ENCODE peak calls at places on chromosomes 6 and 20, in nine cellular contexts. One of them, this sample, is unnamed.

GRCh38 chr6:17957488-17957887 is 29.9 kb downstream of the KIF13A start:
- DNase-seq in CD4-positive, alpha-beta T cell: no peak
- DNase-seq in activated T-helper 1 cell treated with Interleukin-2 at 50 U/mL for 16 hours: no peak
- DNase-seq in M059J: peak
- DNase-seq in psoas muscle: no peak
- DNase-seq in cardiac septum: no peak
- DNase-seq in prostate gland: no peak
- DNase-seq in fibroblast of the aortic adventitia: no peak
- DNase-seq in stimulated activated CD4-positive, alpha-beta T cell treated with anti-CD3 and anti-CD28 coated beads, Interleukin-12 subunit alpha, Interleukin-12 subunit beta, amount 100 ng/mL, for 48 hours: no peak
- DNase-seq in this sample: no peak

GRCh38 chr20:973785-974194 is 28.3 kb downstream of the RSPO4 start:
- DNase-seq in M059J: peak
- DNase-seq in fibroblast of the aortic adventitia: peak
- DNase-seq in activated T-helper 1 cell treated with Interleukin-2 at 50 U/mL for 16 hours: no peak
- DNase-seq in psoas muscle: no peak
- DNase-seq in prostate gland: no peak
- DNase-seq in CD4-positive, alpha-beta T cell: no peak
- DNase-seq in stimulated activated CD4-positive, alpha-beta T cell treated with anti-CD3 and anti-CD28 coated beads, Interleukin-12 subunit alpha, Interleukin-12 subunit beta, amount 100 ng/mL, for 48 hours: no peak
- DNase-seq in cardiac septum: no peak
- DNase-seq in this sample: no peak

GRCh38 chr6:53333439-53334408 is 15.0 kb downstream of the ELOVL5 start:
- DNase-seq in activated T-helper 1 cell treated with Interleukin-2 at 50 U/mL for 16 hours: no peak
- DNase-seq in stimulated activated CD4-positive, alpha-beta T cell treated with anti-CD3 and anti-CD28 coated beads, Interleukin-12 subunit alpha, Interleukin-12 subunit beta, amount 100 ng/mL, for 48 hours: no peak
- DNase-seq in CD4-positive, alpha-beta T cell: no peak
- DNase-seq in fibroblast of the aortic adventitia: no peak
- DNase-seq in M059J: no peak
- DNase-seq in cardiac septum: no peak
- DNase-seq in prostate gland: no peak
- DNase-seq in psoas muscle: no peak
- DNase-seq in this sample: no peak

GRCh38 chr6:72554761-72555221 is 67.1 kb upstream of the KCNQ5 start:
- DNase-seq in prostate gland: no peak
- DNase-seq in M059J: peak
- DNase-seq in cardiac septum: no peak
- DNase-seq in fibroblast of the aortic adventitia: peak
- DNase-seq in psoas muscle: no peak
- DNase-seq in activated T-helper 1 cell treated with Interleukin-2 at 50 U/mL for 16 hours: no peak
- DNase-seq in stimulated activated CD4-positive, alpha-beta T cell treated with anti-CD3 and anti-CD28 coated beads, Interleukin-12 subunit alpha, Interleukin-12 subunit beta, amount 100 ng/mL, for 48 hours: no peak
- DNase-seq in CD4-positive, alpha-beta T cell: no peak
- DNase-seq in this sample: no peak

GRCh38 chr6:89611666-89612065 is 26.9 kb downstream of the LYRM2 start:
- DNase-seq in stimulated activated CD4-positive, alpha-beta T cell treated with anti-CD3 and anti-CD28 coated beads, Interleukin-12 subunit alpha, Interleukin-12 subunit beta, amount 100 ng/mL, for 48 hours: no peak
- DNase-seq in fibroblast of the aortic adventitia: peak
- DNase-seq in CD4-positive, alpha-beta T cell: no peak
- DNase-seq in psoas muscle: no peak
- DNase-seq in activated T-helper 1 cell treated with Interleukin-2 at 50 U/mL for 16 hours: no peak
- DNase-seq in prostate gland: no peak
- DNase-seq in cardiac septum: no peak
- DNase-seq in M059J: peak
- DNase-seq in this sample: no peak

GRCh38 chr6:109453594-109454482 is 1.7 kb downstream of the MICAL1 start:
- DNase-seq in prostate gland: no peak
- DNase-seq in activated T-helper 1 cell treated with Interleukin-2 at 50 U/mL for 16 hours: no peak
- DNase-seq in fibroblast of the aortic adventitia: no peak
- DNase-seq in CD4-positive, alpha-beta T cell: no peak
- DNase-seq in cardiac septum: no peak
- DNase-seq in psoas muscle: peak
- DNase-seq in M059J: no peak
- DNase-seq in stimulated activated CD4-positive, alpha-beta T cell treated with anti-CD3 and anti-CD28 coated beads, Interleukin-12 subunit alpha, Interleukin-12 subunit beta, amount 100 ng/mL, for 48 hours: no peak
- DNase-seq in this sample: peak

GRCh38 chr6:91031581-91031980 is 444.7 kb upstream of the MAP3K7 start:
- DNase-seq in M059J: no peak
- DNase-seq in prostate gland: no peak
- DNase-seq in stimulated activated CD4-positive, alpha-beta T cell treated with anti-CD3 and anti-CD28 coated beads, Interleukin-12 subunit alpha, Interleukin-12 subunit beta, amount 100 ng/mL, for 48 hours: no peak
- DNase-seq in psoas muscle: no peak
- DNase-seq in CD4-positive, alpha-beta T cell: no peak
- DNase-seq in fibroblast of the aortic adventitia: no peak
- DNase-seq in activated T-helper 1 cell treated with Interleukin-2 at 50 U/mL for 16 hours: no peak
- DNase-seq in cardiac septum: no peak
- DNase-seq in this sample: no peak

GRCh38 chr6:27312146-27312949 is at the start of gene POM121L2:
- DNase-seq in activated T-helper 1 cell treated with Interleukin-2 at 50 U/mL for 16 hours: peak
- DNase-seq in CD4-positive, alpha-beta T cell: peak
- DNase-seq in prostate gland: peak
- DNase-seq in stimulated activated CD4-positive, alpha-beta T cell treated with anti-CD3 and anti-CD28 coated beads, Interleukin-12 subunit alpha, Interleukin-12 subunit beta, amount 100 ng/mL, for 48 hours: peak
- DNase-seq in cardiac septum: no peak
- DNase-seq in psoas muscle: peak
- DNase-seq in fibroblast of the aortic adventitia: peak
- DNase-seq in M059J: peak
- DNase-seq in this sample: no peak

GRCh38 chr6:31556312-31556711 is 8.9 kb downstream of the NFKBIL1 start:
- DNase-seq in cardiac septum: no peak
- DNase-seq in M059J: no peak
- DNase-seq in activated T-helper 1 cell treated with Interleukin-2 at 50 U/mL for 16 hours: no peak
- DNase-seq in psoas muscle: no peak
- DNase-seq in prostate gland: no peak
- DNase-seq in stimulated activated CD4-positive, alpha-beta T cell treated with anti-CD3 and anti-CD28 coated beads, Interleukin-12 subunit alpha, Interleukin-12 subunit beta, amount 100 ng/mL, for 48 hours: no peak
- DNase-seq in fibroblast of the aortic adventitia: no peak
- DNase-seq in CD4-positive, alpha-beta T cell: no peak
- DNase-seq in this sample: no peak

GRCh38 chr6:140909156-140909555 is 1223.6 kb upstream of the GJE1 start:
- DNase-seq in cardiac septum: no peak
- DNase-seq in fibroblast of the aortic adventitia: peak
- DNase-seq in activated T-helper 1 cell treated with Interleukin-2 at 50 U/mL for 16 hours: no peak
- DNase-seq in M059J: peak
- DNase-seq in prostate gland: no peak
- DNase-seq in psoas muscle: no peak
- DNase-seq in stimulated activated CD4-positive, alpha-beta T cell treated with anti-CD3 and anti-CD28 coated beads, Interleukin-12 subunit alpha, Interleukin-12 subunit beta, amount 100 ng/mL, for 48 hours: no peak
- DNase-seq in CD4-positive, alpha-beta T cell: no peak
- DNase-seq in this sample: no peak

GRCh38 chr6:113371106-113371505 is 486.0 kb upstream of the MARCKS start:
- DNase-seq in fibroblast of the aortic adventitia: no peak
- DNase-seq in prostate gland: no peak
- DNase-seq in activated T-helper 1 cell treated with Interleukin-2 at 50 U/mL for 16 hours: no peak
- DNase-seq in M059J: no peak
- DNase-seq in psoas muscle: no peak
- DNase-seq in stimulated activated CD4-positive, alpha-beta T cell treated with anti-CD3 and anti-CD28 coated beads, Interleukin-12 subunit alpha, Interleukin-12 subunit beta, amount 100 ng/mL, for 48 hours: no peak
- DNase-seq in cardiac septum: no peak
- DNase-seq in CD4-positive, alpha-beta T cell: no peak
- DNase-seq in this sample: no peak

GRCh38 chr6:134517145-134517658 is 199.3 kb upstream of the SGK1 start:
- DNase-seq in fibroblast of the aortic adventitia: peak
- DNase-seq in M059J: peak
- DNase-seq in CD4-positive, alpha-beta T cell: no peak
- DNase-seq in psoas muscle: peak
- DNase-seq in stimulated activated CD4-positive, alpha-beta T cell treated with anti-CD3 and anti-CD28 coated beads, Interleukin-12 subunit alpha, Interleukin-12 subunit beta, amount 100 ng/mL, for 48 hours: no peak
- DNase-seq in activated T-helper 1 cell treated with Interleukin-2 at 50 U/mL for 16 hours: no peak
- DNase-seq in cardiac septum: peak
- DNase-seq in prostate gland: peak
- DNase-seq in this sample: peak

GRCh38 chr6:128352331-128352730 is 168.1 kb downstream of the PTPRK start:
- DNase-seq in fibroblast of the aortic adventitia: no peak
- DNase-seq in cardiac septum: no peak
- DNase-seq in stimulated activated CD4-positive, alpha-beta T cell treated with anti-CD3 and anti-CD28 coated beads, Interleukin-12 subunit alpha, Interleukin-12 subunit beta, amount 100 ng/mL, for 48 hours: no peak
- DNase-seq in activated T-helper 1 cell treated with Interleukin-2 at 50 U/mL for 16 hours: no peak
- DNase-seq in prostate gland: no peak
- DNase-seq in psoas muscle: no peak
- DNase-seq in M059J: no peak
- DNase-seq in CD4-positive, alpha-beta T cell: no peak
- DNase-seq in this sample: no peak

GRCh38 chr6:112636650-112637260 is 289.6 kb downstream of the RFPL4B start:
- DNase-seq in CD4-positive, alpha-beta T cell: no peak
- DNase-seq in fibroblast of the aortic adventitia: peak
- DNase-seq in prostate gland: no peak
- DNase-seq in stimulated activated CD4-positive, alpha-beta T cell treated with anti-CD3 and anti-CD28 coated beads, Interleukin-12 subunit alpha, Interleukin-12 subunit beta, amount 100 ng/mL, for 48 hours: no peak
- DNase-seq in M059J: peak
- DNase-seq in psoas muscle: no peak
- DNase-seq in activated T-helper 1 cell treated with Interleukin-2 at 50 U/mL for 16 hours: no peak
- DNase-seq in cardiac septum: no peak
- DNase-seq in this sample: no peak

GRCh38 chr6:53734473-53735299 is 60.1 kb upstream of the LRRC1 start:
- DNase-seq in M059J: peak
- DNase-seq in stimulated activated CD4-positive, alpha-beta T cell treated with anti-CD3 and anti-CD28 coated beads, Interleukin-12 subunit alpha, Interleukin-12 subunit beta, amount 100 ng/mL, for 48 hours: no peak
- DNase-seq in activated T-helper 1 cell treated with Interleukin-2 at 50 U/mL for 16 hours: no peak
- DNase-seq in psoas muscle: no peak
- DNase-seq in CD4-positive, alpha-beta T cell: no peak
- DNase-seq in cardiac septum: no peak
- DNase-seq in prostate gland: no peak
- DNase-seq in fibroblast of the aortic adventitia: peak
- DNase-seq in this sample: no peak

GRCh38 chr20:5056801-5057599 is 55.7 kb upstream of the SLC23A2 start:
- DNase-seq in psoas muscle: no peak
- DNase-seq in CD4-positive, alpha-beta T cell: peak
- DNase-seq in prostate gland: peak
- DNase-seq in cardiac septum: peak
- DNase-seq in activated T-helper 1 cell treated with Interleukin-2 at 50 U/mL for 16 hours: peak
- DNase-seq in fibroblast of the aortic adventitia: peak
- DNase-seq in stimulated activated CD4-positive, alpha-beta T cell treated with anti-CD3 and anti-CD28 coated beads, Interleukin-12 subunit alpha, Interleukin-12 subunit beta, amount 100 ng/mL, for 48 hours: peak
- DNase-seq in M059J: peak
- DNase-seq in this sample: no peak

GRCh38 chr20:40990542-40991120 is 38.0 kb upstream of the TOP1 start:
- DNase-seq in activated T-helper 1 cell treated with Interleukin-2 at 50 U/mL for 16 hours: peak
- DNase-seq in psoas muscle: peak
- DNase-seq in prostate gland: peak
- DNase-seq in CD4-positive, alpha-beta T cell: peak
- DNase-seq in cardiac septum: peak
- DNase-seq in fibroblast of the aortic adventitia: peak
- DNase-seq in M059J: peak
- DNase-seq in stimulated activated CD4-positive, alpha-beta T cell treated with anti-CD3 and anti-CD28 coated beads, Interleukin-12 subunit alpha, Interleukin-12 subunit beta, amount 100 ng/mL, for 48 hours: peak
- DNase-seq in this sample: peak

GRCh38 chr6:157982580-157983438 is 1.1 kb downstream of the SYNJ2 start:
- DNase-seq in stimulated activated CD4-positive, alpha-beta T cell treated with anti-CD3 and anti-CD28 coated beads, Interleukin-12 subunit alpha, Interleukin-12 subunit beta, amount 100 ng/mL, for 48 hours: no peak
- DNase-seq in CD4-positive, alpha-beta T cell: no peak
- DNase-seq in M059J: peak
- DNase-seq in cardiac septum: peak
- DNase-seq in psoas muscle: no peak
- DNase-seq in fibroblast of the aortic adventitia: peak
- DNase-seq in prostate gland: no peak
- DNase-seq in activated T-helper 1 cell treated with Interleukin-2 at 50 U/mL for 16 hours: no peak
- DNase-seq in this sample: peak

GRCh38 chr20:32501709-32502108 is 83.4 kb downstream of the NOL4L start:
- DNase-seq in activated T-helper 1 cell treated with Interleukin-2 at 50 U/mL for 16 hours: no peak
- DNase-seq in cardiac septum: no peak
- DNase-seq in CD4-positive, alpha-beta T cell: no peak
- DNase-seq in M059J: no peak
- DNase-seq in prostate gland: no peak
- DNase-seq in fibroblast of the aortic adventitia: no peak
- DNase-seq in stimulated activated CD4-positive, alpha-beta T cell treated with anti-CD3 and anti-CD28 coated beads, Interleukin-12 subunit alpha, Interleukin-12 subunit beta, amount 100 ng/mL, for 48 hours: no peak
- DNase-seq in psoas muscle: no peak
- DNase-seq in this sample: no peak

GRCh38 chr6:10526156-10526555 is 5.0 kb downstream of the GCNT2 start:
- DNase-seq in M059J: peak
- DNase-seq in cardiac septum: no peak
- DNase-seq in psoas muscle: no peak
- DNase-seq in activated T-helper 1 cell treated with Interleukin-2 at 50 U/mL for 16 hours: no peak
- DNase-seq in prostate gland: no peak
- DNase-seq in fibroblast of the aortic adventitia: no peak
- DNase-seq in CD4-positive, alpha-beta T cell: no peak
- DNase-seq in stimulated activated CD4-positive, alpha-beta T cell treated with anti-CD3 and anti-CD28 coated beads, Interleukin-12 subunit alpha, Interleukin-12 subunit beta, amount 100 ng/mL, for 48 hours: no peak
- DNase-seq in this sample: no peak

GRCh38 chr6:26329763-26330511 is 35.1 kb upstream of the BTN3A2 start:
- DNase-seq in cardiac septum: no peak
- DNase-seq in stimulated activated CD4-positive, alpha-beta T cell treated with anti-CD3 and anti-CD28 coated beads, Interleukin-12 subunit alpha, Interleukin-12 subunit beta, amount 100 ng/mL, for 48 hours: peak
- DNase-seq in prostate gland: no peak
- DNase-seq in fibroblast of the aortic adventitia: peak
- DNase-seq in activated T-helper 1 cell treated with Interleukin-2 at 50 U/mL for 16 hours: no peak
- DNase-seq in psoas muscle: no peak
- DNase-seq in M059J: peak
- DNase-seq in CD4-positive, alpha-beta T cell: peak
- DNase-seq in this sample: no peak

GRCh38 chr20:44398303-44398702 is 42.8 kb downstream of the HNF4A start:
- DNase-seq in CD4-positive, alpha-beta T cell: no peak
- DNase-seq in stimulated activated CD4-positive, alpha-beta T cell treated with anti-CD3 and anti-CD28 coated beads, Interleukin-12 subunit alpha, Interleukin-12 subunit beta, amount 100 ng/mL, for 48 hours: no peak
- DNase-seq in M059J: peak
- DNase-seq in prostate gland: no peak
- DNase-seq in activated T-helper 1 cell treated with Interleukin-2 at 50 U/mL for 16 hours: no peak
- DNase-seq in cardiac septum: no peak
- DNase-seq in fibroblast of the aortic adventitia: peak
- DNase-seq in psoas muscle: no peak
- DNase-seq in this sample: no peak

GRCh38 chr20:48681201-48681881 is 146.5 kb downstream of the PREX1 start:
- DNase-seq in M059J: no peak
- DNase-seq in prostate gland: no peak
- DNase-seq in activated T-helper 1 cell treated with Interleukin-2 at 50 U/mL for 16 hours: no peak
- DNase-seq in CD4-positive, alpha-beta T cell: no peak
- DNase-seq in psoas muscle: no peak
- DNase-seq in fibroblast of the aortic adventitia: no peak
- DNase-seq in cardiac septum: no peak
- DNase-seq in stimulated activated CD4-positive, alpha-beta T cell treated with anti-CD3 and anti-CD28 coated beads, Interleukin-12 subunit alpha, Interleukin-12 subunit beta, amount 100 ng/mL, for 48 hours: no peak
- DNase-seq in this sample: no peak

GRCh38 chr20:43843096-43843964 is 71.3 kb upstream of the TOX2 start:
- DNase-seq in fibroblast of the aortic adventitia: peak
- DNase-seq in cardiac septum: peak
- DNase-seq in activated T-helper 1 cell treated with Interleukin-2 at 50 U/mL for 16 hours: no peak
- DNase-seq in stimulated activated CD4-positive, alpha-beta T cell treated with anti-CD3 and anti-CD28 coated beads, Interleukin-12 subunit alpha, Interleukin-12 subunit beta, amount 100 ng/mL, for 48 hours: no peak
- DNase-seq in CD4-positive, alpha-beta T cell: no peak
- DNase-seq in prostate gland: no peak
- DNase-seq in M059J: peak
- DNase-seq in psoas muscle: no peak
- DNase-seq in this sample: peak

GRCh38 chr6:30913721-30914075 is 340 bp upstream of the VARS2 start:
- DNase-seq in psoas muscle: no peak
- DNase-seq in stimulated activated CD4-positive, alpha-beta T cell treated with anti-CD3 and anti-CD28 coated beads, Interleukin-12 subunit alpha, Interleukin-12 subunit beta, amount 100 ng/mL, for 48 hours: no peak
- DNase-seq in M059J: no peak
- DNase-seq in prostate gland: no peak
- DNase-seq in cardiac septum: no peak
- DNase-seq in activated T-helper 1 cell treated with Interleukin-2 at 50 U/mL for 16 hours: no peak
- DNase-seq in fibroblast of the aortic adventitia: no peak
- DNase-seq in CD4-positive, alpha-beta T cell: no peak
- DNase-seq in this sample: no peak